ENCODE peak calls at places on chromosome 10, in eight cellular contexts. F is OCI-LY7, M is retinal pigment epithelial cell, V is K562, O is fibroblast of the aortic adventitia, E is HFF-Myc, T is lung, K is A549. Y is an unnamed sample.

GRCh38 chr10:68272833-68273232 is 40.9 kb upstream of the ATOH7 start:
- DNase-seq in T (no peak), M (no peak), E (no peak), V (peak; percentile 57), O (no peak), K (no peak), F (no peak), Y (no peak)

GRCh38 chr10:30111340-30111980 is 52.1 kb upstream of the JCAD start:
- DNase-seq in T (no peak), M (no peak), F (no peak), E (peak; percentile 31), V (no peak), O (peak; percentile 87), K (no peak), Y (no peak)

GRCh38 chr10:29535012-29535777 is 99.6 kb downstream of the SVIL start:
- DNase-seq in T (peak; percentile 45), K (peak; percentile 84), E (peak; percentile 70), F (no peak), M (no peak), V (peak; percentile 42), O (peak; percentile 80), Y (no peak)

GRCh38 chr10:77125231-77125630 is 512.4 kb downstream of the KCNMA1 start:
- DNase-seq in T (no peak), E (no peak), F (no peak), V (no peak), M (no peak), K (no peak), O (no peak), Y (no peak)

GRCh38 chr10:79333513-79333912 is 13.8 kb upstream of the PPIF start:
- DNase-seq in O (peak; percentile 66), M (no peak), V (no peak), E (no peak), T (no peak), F (no peak), K (no peak), Y (no peak)

GRCh38 chr10:43904831-43905230 is 256.1 kb upstream of the ZNF32 start:
- DNase-seq in K (no peak), F (no peak), T (no peak), E (no peak), V (no peak), O (no peak), M (no peak), Y (no peak)

GRCh38 chr10:107687702-107688101 is 523.2 kb upstream of the SORCS1 start:
- DNase-seq in M (no peak), F (no peak), V (no peak), E (no peak), O (no peak), K (no peak), T (no peak), Y (no peak)

GRCh38 chr10:45500304-45500703 is 126.3 kb downstream of the ALOX5 start:
- DNase-seq in M (no peak), E (no peak), V (no peak), F (no peak), T (no peak), O (no peak), K (no peak), Y (no peak)

GRCh38 chr10:7015457-7015856 is 395.4 kb downstream of the SFMBT2 start:
- DNase-seq in O (no peak), F (no peak), K (no peak), V (peak; percentile 66), T (no peak), M (no peak), E (no peak), Y (no peak)

GRCh38 chr10:31303212-31303611 is 15.8 kb upstream of the ZEB1 start:
- DNase-seq in F (no peak), M (no peak), E (no peak), O (no peak), V (no peak), K (no peak), T (no peak), Y (no peak)

GRCh38 chr10:16887565-16887964 is 70.3 kb upstream of the RSU1 start:
- DNase-seq in V (no peak), O (peak; percentile 94), M (peak; percentile 85), F (no peak), K (no peak), T (no peak), E (peak; percentile 58), Y (no peak)

GRCh38 chr10:123786896-123787295 is 104.7 kb downstream of the CPXM2 start:
- DNase-seq in M (no peak), V (no peak), K (no peak), E (no peak), T (peak; percentile 10), F (no peak), O (no peak), Y (no peak)

GRCh38 chr10:127833804-127834203 is 58.9 kb downstream of the CLRN3 start:
- DNase-seq in K (no peak), M (no peak), V (no peak), E (no peak), F (no peak), T (no peak), O (no peak), Y (no peak)

GRCh38 chr10:16644146-16644545 is 122.5 kb upstream of the C1QL3 start:
- DNase-seq in M (peak; percentile 15), V (no peak), F (no peak), E (peak; percentile 20), K (no peak), O (peak; percentile 9), T (no peak), Y (no peak)

GRCh38 chr10:67853512-67853911 is 15.5 kb upstream of the DNAJC12 start:
- DNase-seq in O (no peak), T (no peak), K (no peak), F (no peak), V (peak; percentile 55), M (no peak), E (no peak), Y (no peak)

GRCh38 chr10:31490858-31491504 is 172.0 kb downstream of the ZEB1 start:
- DNase-seq in V (peak; percentile 31), M (peak; percentile 6), K (no peak), O (peak; percentile 63), E (peak; percentile 31), F (peak; percentile 36), T (no peak), Y (peak; percentile 12)

GRCh38 chr10:54614062-54614461 is 187.0 kb downstream of the PCDH15 start:
- DNase-seq in O (no peak), M (no peak), V (no peak), T (no peak), F (no peak), K (no peak), E (no peak), Y (no peak)

GRCh38 chr10:83273035-83273434 is 866.3 kb upstream of the GHITM start:
- DNase-seq in E (no peak), M (no peak), K (no peak), T (no peak), F (no peak), V (no peak), O (no peak), Y (no peak)

GRCh38 chr10:114821915-114822770 is 563 bp downstream of the FHIP2A start:
- DNase-seq in F (peak; percentile 83), V (peak; percentile 25), K (peak; percentile 26), O (peak; percentile 18), M (no peak), E (no peak), T (peak; percentile 32), Y (no peak)

GRCh38 chr10:114824396-114824795 is 2.8 kb downstream of the FHIP2A start:
- DNase-seq in T (no peak), F (no peak), O (peak; percentile 71), E (no peak), M (no peak), V (no peak), K (no peak), Y (no peak)

GRCh38 chr10:114819313-114819712 is 2.3 kb upstream of the FHIP2A start:
- DNase-seq in O (no peak), V (no peak), E (no peak), M (no peak), T (no peak), K (no peak), F (no peak), Y (no peak)

GRCh38 chr10:114822771-114823463 is 1.3 kb downstream of the FHIP2A start:
- DNase-seq in O (peak; percentile 78), K (no peak), T (no peak), V (no peak), F (peak; percentile 8), E (no peak), M (no peak), Y (no peak)

GRCh38 chr10:114821293-114821914 is at the start of gene FHIP2A:
- DNase-seq in K (peak; percentile 61), O (peak; percentile 66), E (no peak), V (peak; percentile 76), M (no peak), T (peak; percentile 78), F (peak; percentile 88), Y (no peak)
- TF ChIP-seq CTCF in K (peak; percentile 95), O (peak; percentile 50), E (peak; percentile 15), V (peak; percentile 53), M (peak; percentile 39), T (peak; percentile 17), F (peak; percentile 51), Y (peak; percentile 61)

DNA sequence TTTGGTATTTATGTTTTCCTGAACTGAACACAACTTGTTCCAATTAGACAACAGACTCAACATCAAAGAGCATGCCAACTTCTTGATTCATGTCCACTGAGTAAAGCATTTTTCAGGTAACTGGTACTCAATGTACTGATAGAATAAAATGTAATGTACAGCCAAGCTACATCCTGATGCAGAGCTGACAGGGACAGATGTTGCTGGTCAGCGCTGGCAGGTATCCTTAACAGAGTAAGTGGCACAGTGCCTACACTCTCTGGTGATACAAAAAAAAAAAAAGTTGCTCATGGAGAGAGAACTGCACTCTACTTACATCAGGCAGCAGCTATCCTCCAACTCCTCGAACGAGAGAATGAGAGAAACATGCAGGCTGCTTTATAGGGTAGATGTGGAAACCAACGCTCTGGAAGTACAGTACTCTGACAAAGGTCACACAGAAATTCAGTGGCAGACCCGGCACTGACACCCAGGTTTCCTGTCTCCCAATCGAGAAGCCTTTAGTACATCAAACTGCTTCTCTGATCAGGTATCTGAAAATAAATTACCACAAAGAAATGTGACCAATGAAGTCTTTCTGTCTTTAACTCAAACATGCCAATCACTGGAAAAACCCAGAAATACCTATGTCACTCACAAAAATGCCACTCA is 4.6 kb downstream of the ITGB1 start:
- DNase-seq in O (no peak), V (no peak), T (no peak), E (no peak), K (no peak), F (no peak), M (no peak), Y (no peak)
- H3K4me3 ChIP-seq in O (peak overlapping the region; percentile 81), V (no peak overlapping the region), T (no peak overlapping the region), E (no peak overlapping the region), K (peak overlapping the region; percentile 74), F (peak overlapping the region; percentile 94), M (no peak overlapping the region), Y (no peak overlapping the region)

DNA sequence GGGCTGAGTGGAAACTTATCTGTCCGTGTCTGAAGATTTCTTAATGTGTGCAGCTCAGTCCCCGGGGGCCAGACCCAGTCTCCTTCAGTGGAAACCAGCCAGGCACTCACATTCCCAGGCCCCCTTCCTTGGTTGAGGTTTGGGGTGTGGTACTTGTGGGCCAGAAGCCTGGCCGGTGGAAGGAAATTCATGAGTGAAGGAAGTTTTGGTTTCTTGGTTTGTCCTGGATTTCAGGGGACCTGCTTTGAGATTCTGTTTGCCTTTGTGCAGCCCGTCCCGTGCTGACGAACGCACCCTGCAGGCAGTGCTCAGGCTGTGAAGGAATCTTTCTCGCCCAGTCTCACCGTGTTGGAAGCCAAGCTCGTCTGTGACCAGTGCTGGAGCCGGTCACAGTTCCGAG is 2.9 kb downstream of the INPP5A start:
- DNase-seq in O (peak; percentile 51), K (no peak), M (no peak), F (no peak), E (no peak), T (no peak), V (no peak), Y (no peak)
- TF ChIP-seq CTCF in O (peak; percentile 48), K (no peak), M (peak; percentile 39), F (no peak), E (peak; percentile 44), T (no peak), V (no peak), Y (no peak)

GRCh38 chr10:103895458-103896186 is 22.4 kb downstream of the STN1 start:
- DNase-seq in F (no peak), K (no peak), O (peak; percentile 74), E (peak; percentile 72), M (no peak), V (no peak), T (no peak), Y (no peak)
- H3K4me3 ChIP-seq in F (no peak overlapping the region), K (no peak overlapping the region), O (no peak overlapping the region), E (no peak overlapping the region), M (no peak overlapping the region), V (no peak overlapping the region), T (no peak overlapping the region), Y (no peak overlapping the region)

Y was measured in GM12864.